ENCODE peak calls at places on chromosomes 3 and 15, in eight cellular contexts. One of them, this sample, is unnamed.

GRCh38 chr15:96285306-96285705 is 45.2 kb upstream of the NR2F2 start:
- DNase-seq in stimulated activated CD4-positive, alpha-beta T cell treated with anti-CD3 and anti-CD28 coated beads, Interleukin-2, amount 100 ng/mL, for 48 hours: no peak
- DNase-seq in WTC11: no peak
- DNase-seq in foreskin fibroblast: peak
- DNase-seq in amniotic stem cell: peak
- DNase-seq in OCI-LY7: no peak
- DNase-seq in occipital lobe: no peak
- DNase-seq in NAMALWA: no peak
- DNase-seq in this sample: no peak

GRCh38 chr15:86591994-86592746 is 512.5 kb downstream of the AGBL1 start:
- DNase-seq in stimulated activated CD4-positive, alpha-beta T cell treated with anti-CD3 and anti-CD28 coated beads, Interleukin-2, amount 100 ng/mL, for 48 hours: no peak
- DNase-seq in WTC11: no peak
- DNase-seq in foreskin fibroblast: no peak
- DNase-seq in amniotic stem cell: no peak
- DNase-seq in OCI-LY7: no peak
- DNase-seq in occipital lobe: no peak
- DNase-seq in NAMALWA: no peak
- DNase-seq in this sample: no peak

GRCh38 chr3:122484985-122485384 is 29.8 kb downstream of the KPNA1 start:
- DNase-seq in stimulated activated CD4-positive, alpha-beta T cell treated with anti-CD3 and anti-CD28 coated beads, Interleukin-2, amount 100 ng/mL, for 48 hours: no peak
- DNase-seq in WTC11: no peak
- DNase-seq in foreskin fibroblast: peak
- DNase-seq in amniotic stem cell: no peak
- DNase-seq in OCI-LY7: no peak
- DNase-seq in occipital lobe: no peak
- DNase-seq in NAMALWA: no peak
- DNase-seq in this sample: no peak

GRCh38 chr3:114079761-114080160 is 23.2 kb downstream of the QTRT2 start:
- DNase-seq in stimulated activated CD4-positive, alpha-beta T cell treated with anti-CD3 and anti-CD28 coated beads, Interleukin-2, amount 100 ng/mL, for 48 hours: no peak
- DNase-seq in WTC11: no peak
- DNase-seq in foreskin fibroblast: no peak
- DNase-seq in amniotic stem cell: no peak
- DNase-seq in OCI-LY7: no peak
- DNase-seq in occipital lobe: no peak
- DNase-seq in NAMALWA: no peak
- DNase-seq in this sample: no peak

GRCh38 chr15:33720952-33721351 is 247.3 kb upstream of the CHRM5 start:
- DNase-seq in stimulated activated CD4-positive, alpha-beta T cell treated with anti-CD3 and anti-CD28 coated beads, Interleukin-2, amount 100 ng/mL, for 48 hours: no peak
- DNase-seq in WTC11: no peak
- DNase-seq in foreskin fibroblast: peak
- DNase-seq in amniotic stem cell: no peak
- DNase-seq in OCI-LY7: no peak
- DNase-seq in occipital lobe: no peak
- DNase-seq in NAMALWA: no peak
- DNase-seq in this sample: no peak

GRCh38 chr3:111695584-111696213 is 100.6 kb upstream of the ZBED2 start:
- DNase-seq in stimulated activated CD4-positive, alpha-beta T cell treated with anti-CD3 and anti-CD28 coated beads, Interleukin-2, amount 100 ng/mL, for 48 hours: no peak
- DNase-seq in WTC11: no peak
- DNase-seq in foreskin fibroblast: peak
- DNase-seq in amniotic stem cell: peak
- DNase-seq in OCI-LY7: no peak
- DNase-seq in occipital lobe: no peak
- DNase-seq in NAMALWA: no peak
- DNase-seq in this sample: no peak

GRCh38 chr3:11764931-11765363 is 81.7 kb downstream of the TAMM41 start:
- DNase-seq in stimulated activated CD4-positive, alpha-beta T cell treated with anti-CD3 and anti-CD28 coated beads, Interleukin-2, amount 100 ng/mL, for 48 hours: peak
- DNase-seq in WTC11: no peak
- DNase-seq in foreskin fibroblast: peak
- DNase-seq in amniotic stem cell: no peak
- DNase-seq in OCI-LY7: no peak
- DNase-seq in occipital lobe: no peak
- DNase-seq in NAMALWA: no peak
- DNase-seq in this sample: no peak

GRCh38 chr15:35925634-35926380 is 379.8 kb upstream of the DPH6 start:
- DNase-seq in stimulated activated CD4-positive, alpha-beta T cell treated with anti-CD3 and anti-CD28 coated beads, Interleukin-2, amount 100 ng/mL, for 48 hours: no peak
- DNase-seq in WTC11: no peak
- DNase-seq in foreskin fibroblast: peak
- DNase-seq in amniotic stem cell: no peak
- DNase-seq in OCI-LY7: no peak
- DNase-seq in occipital lobe: no peak
- DNase-seq in NAMALWA: no peak
- DNase-seq in this sample: no peak

GRCh38 chr3:150503402-150504099 is 42.7 kb downstream of the SERP1 start:
- DNase-seq in stimulated activated CD4-positive, alpha-beta T cell treated with anti-CD3 and anti-CD28 coated beads, Interleukin-2, amount 100 ng/mL, for 48 hours: no peak
- DNase-seq in WTC11: peak
- DNase-seq in foreskin fibroblast: no peak
- DNase-seq in amniotic stem cell: no peak
- DNase-seq in OCI-LY7: no peak
- DNase-seq in occipital lobe: no peak
- DNase-seq in NAMALWA: peak
- DNase-seq in this sample: no peak

GRCh38 chr3:56980798-56981390 is 79.6 kb upstream of the SPATA12 start:
- DNase-seq in stimulated activated CD4-positive, alpha-beta T cell treated with anti-CD3 and anti-CD28 coated beads, Interleukin-2, amount 100 ng/mL, for 48 hours: peak
- DNase-seq in WTC11: no peak
- DNase-seq in foreskin fibroblast: peak
- DNase-seq in amniotic stem cell: peak
- DNase-seq in OCI-LY7: no peak
- DNase-seq in occipital lobe: peak
- DNase-seq in NAMALWA: no peak
- DNase-seq in this sample: no peak

GRCh38 chr3:113088616-113089015 is 97.8 kb downstream of the GTPBP8 start:
- DNase-seq in stimulated activated CD4-positive, alpha-beta T cell treated with anti-CD3 and anti-CD28 coated beads, Interleukin-2, amount 100 ng/mL, for 48 hours: no peak
- DNase-seq in WTC11: no peak
- DNase-seq in foreskin fibroblast: peak
- DNase-seq in amniotic stem cell: no peak
- DNase-seq in OCI-LY7: no peak
- DNase-seq in occipital lobe: no peak
- DNase-seq in NAMALWA: no peak
- DNase-seq in this sample: no peak

GRCh38 chr3:72977060-72977459 is 19.6 kb upstream of the PPP4R2 start:
- DNase-seq in stimulated activated CD4-positive, alpha-beta T cell treated with anti-CD3 and anti-CD28 coated beads, Interleukin-2, amount 100 ng/mL, for 48 hours: no peak
- DNase-seq in WTC11: no peak
- DNase-seq in foreskin fibroblast: no peak
- DNase-seq in amniotic stem cell: no peak
- DNase-seq in OCI-LY7: no peak
- DNase-seq in occipital lobe: no peak
- DNase-seq in NAMALWA: peak
- DNase-seq in this sample: no peak

GRCh38 chr15:43204016-43204901 is 16.6 kb downstream of the EPB42 start:
- DNase-seq in stimulated activated CD4-positive, alpha-beta T cell treated with anti-CD3 and anti-CD28 coated beads, Interleukin-2, amount 100 ng/mL, for 48 hours: peak
- DNase-seq in WTC11: peak
- DNase-seq in foreskin fibroblast: peak
- DNase-seq in amniotic stem cell: peak
- DNase-seq in OCI-LY7: peak
- DNase-seq in occipital lobe: no peak
- DNase-seq in NAMALWA: peak
- DNase-seq in this sample: peak

GRCh38 chr3:74343391-74343790 is 271.1 kb downstream of the CNTN3 start:
- DNase-seq in stimulated activated CD4-positive, alpha-beta T cell treated with anti-CD3 and anti-CD28 coated beads, Interleukin-2, amount 100 ng/mL, for 48 hours: no peak
- DNase-seq in WTC11: no peak
- DNase-seq in foreskin fibroblast: no peak
- DNase-seq in amniotic stem cell: no peak
- DNase-seq in OCI-LY7: no peak
- DNase-seq in occipital lobe: no peak
- DNase-seq in NAMALWA: no peak
- DNase-seq in this sample: no peak

GRCh38 chr3:137148406-137148805 is 190.6 kb downstream of the IL20RB start:
- DNase-seq in stimulated activated CD4-positive, alpha-beta T cell treated with anti-CD3 and anti-CD28 coated beads, Interleukin-2, amount 100 ng/mL, for 48 hours: no peak
- DNase-seq in WTC11: no peak
- DNase-seq in foreskin fibroblast: no peak
- DNase-seq in amniotic stem cell: no peak
- DNase-seq in OCI-LY7: no peak
- DNase-seq in occipital lobe: no peak
- DNase-seq in NAMALWA: no peak
- DNase-seq in this sample: no peak

GRCh38 chr3:63193647-63194046 is 84.5 kb upstream of the SYNPR start:
- DNase-seq in stimulated activated CD4-positive, alpha-beta T cell treated with anti-CD3 and anti-CD28 coated beads, Interleukin-2, amount 100 ng/mL, for 48 hours: no peak
- DNase-seq in WTC11: no peak
- DNase-seq in foreskin fibroblast: peak
- DNase-seq in amniotic stem cell: peak
- DNase-seq in OCI-LY7: peak
- DNase-seq in occipital lobe: no peak
- DNase-seq in NAMALWA: peak
- DNase-seq in this sample: no peak

GRCh38 chr3:111781561-111782446 is 77.3 kb upstream of the PHLDB2 start:
- DNase-seq in stimulated activated CD4-positive, alpha-beta T cell treated with anti-CD3 and anti-CD28 coated beads, Interleukin-2, amount 100 ng/mL, for 48 hours: no peak
- DNase-seq in WTC11: no peak
- DNase-seq in foreskin fibroblast: no peak
- DNase-seq in amniotic stem cell: no peak
- DNase-seq in OCI-LY7: no peak
- DNase-seq in occipital lobe: no peak
- DNase-seq in NAMALWA: no peak
- DNase-seq in this sample: no peak

GRCh38 chr3:104785966-104786365 is 580.7 kb upstream of the ALCAM start:
- DNase-seq in stimulated activated CD4-positive, alpha-beta T cell treated with anti-CD3 and anti-CD28 coated beads, Interleukin-2, amount 100 ng/mL, for 48 hours: no peak
- DNase-seq in WTC11: no peak
- DNase-seq in foreskin fibroblast: no peak
- DNase-seq in amniotic stem cell: no peak
- DNase-seq in OCI-LY7: no peak
- DNase-seq in occipital lobe: no peak
- DNase-seq in NAMALWA: no peak
- DNase-seq in this sample: no peak

GRCh38 chr3:52442409-52443267 is 2.3 kb downstream of the SEMA3G start:
- DNase-seq in stimulated activated CD4-positive, alpha-beta T cell treated with anti-CD3 and anti-CD28 coated beads, Interleukin-2, amount 100 ng/mL, for 48 hours: no peak
- DNase-seq in WTC11: no peak
- DNase-seq in foreskin fibroblast: no peak
- DNase-seq in amniotic stem cell: no peak
- DNase-seq in OCI-LY7: no peak
- DNase-seq in occipital lobe: no peak
- DNase-seq in NAMALWA: no peak
- DNase-seq in this sample: no peak

GRCh38 chr15:95429345-95429744 is 901.2 kb upstream of the NR2F2 start:
- DNase-seq in stimulated activated CD4-positive, alpha-beta T cell treated with anti-CD3 and anti-CD28 coated beads, Interleukin-2, amount 100 ng/mL, for 48 hours: no peak
- DNase-seq in WTC11: no peak
- DNase-seq in foreskin fibroblast: no peak
- DNase-seq in amniotic stem cell: no peak
- DNase-seq in OCI-LY7: no peak
- DNase-seq in occipital lobe: no peak
- DNase-seq in NAMALWA: no peak
- DNase-seq in this sample: no peak

GRCh38 chr3:142117052-142117451 is 32.3 kb downstream of the TFDP2 start:
- DNase-seq in stimulated activated CD4-positive, alpha-beta T cell treated with anti-CD3 and anti-CD28 coated beads, Interleukin-2, amount 100 ng/mL, for 48 hours: no peak
- DNase-seq in WTC11: no peak
- DNase-seq in foreskin fibroblast: no peak
- DNase-seq in amniotic stem cell: no peak
- DNase-seq in OCI-LY7: no peak
- DNase-seq in occipital lobe: no peak
- DNase-seq in NAMALWA: no peak
- DNase-seq in this sample: no peak

GRCh38 chr3:127374626-127375010 is 86.8 kb upstream of the PRR20G start:
- DNase-seq in stimulated activated CD4-positive, alpha-beta T cell treated with anti-CD3 and anti-CD28 coated beads, Interleukin-2, amount 100 ng/mL, for 48 hours: no peak
- DNase-seq in WTC11: no peak
- DNase-seq in foreskin fibroblast: no peak
- DNase-seq in amniotic stem cell: no peak
- DNase-seq in OCI-LY7: no peak
- DNase-seq in occipital lobe: no peak
- DNase-seq in NAMALWA: no peak
- DNase-seq in this sample: peak

GRCh38 chr15:74541494-74542191 is 623 bp downstream of the ARID3B start:
- DNase-seq in stimulated activated CD4-positive, alpha-beta T cell treated with anti-CD3 and anti-CD28 coated beads, Interleukin-2, amount 100 ng/mL, for 48 hours: peak
- DNase-seq in WTC11: no peak
- DNase-seq in foreskin fibroblast: peak
- DNase-seq in amniotic stem cell: no peak
- DNase-seq in OCI-LY7: peak
- DNase-seq in occipital lobe: peak
- DNase-seq in NAMALWA: peak
- DNase-seq in this sample: peak

GRCh38 chr15:29418178-29418577 is 148.6 kb upstream of the NSMCE3 start:
- DNase-seq in stimulated activated CD4-positive, alpha-beta T cell treated with anti-CD3 and anti-CD28 coated beads, Interleukin-2, amount 100 ng/mL, for 48 hours: no peak
- DNase-seq in WTC11: no peak
- DNase-seq in foreskin fibroblast: no peak
- DNase-seq in amniotic stem cell: no peak
- DNase-seq in OCI-LY7: no peak
- DNase-seq in occipital lobe: no peak
- DNase-seq in NAMALWA: no peak
- DNase-seq in this sample: no peak

GRCh38 chr15:31934821-31935220 is 95.5 kb upstream of the CHRNA7 start:
- DNase-seq in stimulated activated CD4-positive, alpha-beta T cell treated with anti-CD3 and anti-CD28 coated beads, Interleukin-2, amount 100 ng/mL, for 48 hours: no peak
- DNase-seq in WTC11: no peak
- DNase-seq in foreskin fibroblast: no peak
- DNase-seq in amniotic stem cell: no peak
- DNase-seq in OCI-LY7: no peak
- DNase-seq in occipital lobe: no peak
- DNase-seq in NAMALWA: no peak
- DNase-seq in this sample: no peak

GRCh38 chr15:77327168-77327567 is 92.7 kb downstream of the PEAK1 start:
- DNase-seq in stimulated activated CD4-positive, alpha-beta T cell treated with anti-CD3 and anti-CD28 coated beads, Interleukin-2, amount 100 ng/mL, for 48 hours: no peak
- DNase-seq in WTC11: no peak
- DNase-seq in foreskin fibroblast: no peak
- DNase-seq in amniotic stem cell: no peak
- DNase-seq in OCI-LY7: no peak
- DNase-seq in occipital lobe: no peak
- DNase-seq in NAMALWA: no peak
- DNase-seq in this sample: no peak

GRCh38 chr15:65386886-65387285 is 9.1 kb upstream of the IGDCC3 start:
- DNase-seq in stimulated activated CD4-positive, alpha-beta T cell treated with anti-CD3 and anti-CD28 coated beads, Interleukin-2, amount 100 ng/mL, for 48 hours: no peak
- DNase-seq in WTC11: no peak
- DNase-seq in foreskin fibroblast: no peak
- DNase-seq in amniotic stem cell: no peak
- DNase-seq in OCI-LY7: no peak
- DNase-seq in occipital lobe: no peak
- DNase-seq in NAMALWA: no peak
- DNase-seq in this sample: no peak

GRCh38 chr3:66633982-66634381 is 133.2 kb upstream of the LRIG1 start:
- DNase-seq in stimulated activated CD4-positive, alpha-beta T cell treated with anti-CD3 and anti-CD28 coated beads, Interleukin-2, amount 100 ng/mL, for 48 hours: no peak
- DNase-seq in WTC11: no peak
- DNase-seq in foreskin fibroblast: no peak
- DNase-seq in amniotic stem cell: no peak
- DNase-seq in OCI-LY7: no peak
- DNase-seq in occipital lobe: no peak
- DNase-seq in NAMALWA: no peak
- DNase-seq in this sample: no peak

GRCh38 chr3:54213910-54214309 is 91.6 kb downstream of the CACNA2D3 start:
- DNase-seq in stimulated activated CD4-positive, alpha-beta T cell treated with anti-CD3 and anti-CD28 coated beads, Interleukin-2, amount 100 ng/mL, for 48 hours: no peak
- DNase-seq in WTC11: no peak
- DNase-seq in foreskin fibroblast: no peak
- DNase-seq in amniotic stem cell: no peak
- DNase-seq in OCI-LY7: no peak
- DNase-seq in occipital lobe: no peak
- DNase-seq in NAMALWA: no peak
- DNase-seq in this sample: no peak

GRCh38 chr15:50879016-50879415 is 29.5 kb upstream of the AP4E1 start:
- DNase-seq in stimulated activated CD4-positive, alpha-beta T cell treated with anti-CD3 and anti-CD28 coated beads, Interleukin-2, amount 100 ng/mL, for 48 hours: no peak
- DNase-seq in WTC11: no peak
- DNase-seq in foreskin fibroblast: no peak
- DNase-seq in amniotic stem cell: no peak
- DNase-seq in OCI-LY7: peak
- DNase-seq in occipital lobe: no peak
- DNase-seq in NAMALWA: peak
- DNase-seq in this sample: no peak